ENCODE peak calls at places on chromosomes 7 and 10, in six cellular contexts. J is fibroblast of pulmonary artery, B is H7, W is neural progenitor cell, L is head of caudate nucleus, S is T-cell. P is an unnamed sample.

GRCh38 chr10:18737236-18737635 is 78.0 kb downstream of the ARL5B start:
- DNase-seq in J (no peak), B (no peak), W (no peak), L (no peak), S (no peak), P (no peak)

GRCh38 chr7:100088621-100089457 is at the start of gene COPS6:
- DNase-seq in J (peak), B (peak), W (peak), L (peak), S (peak), P (peak)

GRCh38 chr7:152872061-152872744 is 112.7 kb downstream of the ACTR3B start:
- DNase-seq in J (no peak), B (no peak), W (no peak), L (no peak), S (no peak), P (peak)

GRCh38 chr10:43806851-43807640 is 158.4 kb upstream of the ZNF32 start:
- DNase-seq in J (peak), B (no peak), W (no peak), L (no peak), S (no peak), P (no peak)

GRCh38 chr10:45443101-45444009 is 69.3 kb downstream of the ALOX5 start:
- DNase-seq in J (no peak), B (peak), W (no peak), L (no peak), S (no peak), P (no peak)

GRCh38 chr7:91949221-91950009 is 8.8 kb downstream of the AKAP9 start:
- DNase-seq in J (peak), B (no peak), W (no peak), L (no peak), S (no peak), P (no peak)

GRCh38 chr7:44983742-44984477 is 5.1 kb upstream of the MYO1G start:
- DNase-seq in J (no peak), B (no peak), W (no peak), L (no peak), S (no peak), P (peak)

GRCh38 chr7:98771519-98772241 is 98.1 kb downstream of the TMEM130 start:
- DNase-seq in J (peak), B (peak), W (peak), L (no peak), S (no peak), P (no peak)

GRCh38 chr7:33722383-33723096 is 182.8 kb upstream of the BMPER start:
- DNase-seq in J (peak), B (no peak), W (peak), L (no peak), S (no peak), P (no peak)

GRCh38 chr7:3214090-3214413 is 87.0 kb upstream of the SDK1 start:
- DNase-seq in J (no peak), B (no peak), W (no peak), L (no peak), S (no peak), P (no peak)

GRCh38 chr10:132644544-132645530 is 107.2 kb downstream of the INPP5A start:
- DNase-seq in J (no peak), B (no peak), W (no peak), L (peak), S (no peak), P (no peak)

P was measured in activated CD8-positive, alpha-beta memory T cell treated with anti-CD3 and anti-CD28 coated beads for 24 hours.